ENCODE peak calls at places on chromosome 7, in four cellular contexts. B is osteocyte, G is HTR-8/SVneo, M is caudate nucleus. Y is an unnamed sample.
A peak's percentile ranks its signal among the peaks of the same experiment; 100 is the strongest.

GRCh38 chr7:129089521-129090212 is 34.8 kb upstream of the TNPO3 start:
- DNase-seq in B (no peak), G (no peak), M (no peak), Y (no peak)

GRCh38 chr7:105765846-105766245 is 110.6 kb downstream of the ATXN7L1 start:
- DNase-seq in M (no peak), G (no peak), B (no peak), Y (no peak)

GRCh38 chr7:42107484-42107883 is 129.5 kb downstream of the GLI3 start:
- DNase-seq in B (no peak), G (peak; percentile 64), M (no peak), Y (no peak)

GRCh38 chr7:82810558-82811259 is 352.0 kb downstream of the PCLO start:
- DNase-seq in M (peak; percentile 2), G (peak; percentile 15), B (no peak), Y (no peak)

GRCh38 chr7:655758-656157 is 70.7 kb upstream of the DNAAF5 start:
- DNase-seq in M (no peak), B (no peak), G (no peak), Y (no peak)

GRCh38 chr7:82019538-82019937 is 249.7 kb upstream of the HGF start:
- DNase-seq in B (no peak), G (no peak), M (no peak), Y (no peak)

GRCh38 chr7:43078794-43079193 is 33.7 kb upstream of the HECW1 start:
- DNase-seq in M (no peak), B (no peak), G (no peak), Y (no peak)

GRCh38 chr7:102321351-102322201 is 34.7 kb downstream of the SPDYE6 start:
- DNase-seq in G (no peak), M (no peak), B (no peak), Y (peak; percentile 65)

GRCh38 chr7:74138334-74138867 is 35.8 kb upstream of the EIF4H start:
- DNase-seq in M (no peak), G (no peak), B (no peak), Y (no peak)

GRCh38 chr7:1810961-1811849 is 141.1 kb downstream of the ELFN1 start:
- DNase-seq in B (peak; percentile 69), M (no peak), G (no peak), Y (no peak)

GRCh38 chr7:27351137-27351536 is 108.5 kb downstream of the EVX1 start:
- DNase-seq in M (no peak), B (no peak), G (no peak), Y (no peak)

GRCh38 chr7:151876899-151877777 is at the start of gene PRKAG2:
- DNase-seq in M (peak; percentile 54), B (no peak), G (peak; percentile 39), Y (peak; percentile 64)

GRCh38 chr7:17206354-17206905 is 92.0 kb upstream of the AHR start:
- DNase-seq in G (no peak), M (no peak), B (no peak), Y (no peak)

GRCh38 chr7:142767861-142768260 is 2.9 kb upstream of the PRSS2 start:
- DNase-seq in G (no peak), M (no peak), B (no peak), Y (no peak)

GRCh38 chr7:95758187-95758586 is 14.2 kb upstream of the DYNC1I1 start:
- DNase-seq in G (no peak), B (no peak), M (no peak), Y (no peak)

GRCh38 chr7:127782550-127783266 is 130.7 kb downstream of the SND1 start:
- DNase-seq in B (no peak), G (no peak), M (no peak), Y (no peak)

GRCh38 chr7:20260219-20260618 is 43.0 kb upstream of the MACC1 start:
- DNase-seq in B (no peak), G (no peak), M (no peak), Y (no peak)

GRCh38 chr7:71521506-71521905 is 389.6 kb downstream of the GALNT17 start:
- DNase-seq in B (no peak), G (no peak), M (no peak), Y (no peak)

GRCh38 chr7:43873300-43873699 is 4.0 kb upstream of the MRPS24 start:
- DNase-seq in B (no peak), M (no peak), G (peak; percentile 44), Y (no peak)

GRCh38 chr7:84194484-84195260 is at the start of gene SEMA3A:
- DNase-seq in G (no peak), M (peak; percentile 21), B (no peak), Y (peak; percentile 20)

GRCh38 chr7:21967500-21968099 is 21.9 kb upstream of the CDCA7L start:
- DNase-seq in M (no peak), B (no peak), G (no peak), Y (no peak)

GRCh38 chr7:47878662-47879061 is 69.6 kb downstream of the PKD1L1 start:
- DNase-seq in B (peak; percentile 65), G (no peak), M (no peak), Y (no peak)

GRCh38 chr7:105014725-105015630 is 973 bp downstream of the KMT2E start:
- DNase-seq in B (no peak), G (no peak), M (no peak), Y (no peak)

GRCh38 chr7:17680943-17681351 is 259.3 kb downstream of the SNX13 start:
- DNase-seq in M (no peak), B (no peak), G (no peak), Y (no peak)

GRCh38 chr7:101598981-101599681 is 30.0 kb downstream of the MYL10 start:
- DNase-seq in M (no peak), B (no peak), G (no peak), Y (no peak)

GRCh38 chr7:158413962-158414961 is 173.4 kb downstream of the PTPRN2 start:
- DNase-seq in B (no peak), G (no peak), M (peak; percentile 83), Y (no peak)

GRCh38 chr7:158126661-158127060 is 461.0 kb downstream of the PTPRN2 start:
- DNase-seq in M (no peak), B (no peak), G (no peak), Y (no peak)

GRCh38 chr7:157136372-157136771 is 2.4 kb upstream of the UBE3C start:
- DNase-seq in B (no peak), M (no peak), G (peak; percentile 32), Y (no peak)

GRCh38 chr7:121330053-121330833 is 1.4 kb downstream of the WNT16 start:
- DNase-seq in B (no peak), G (no peak), M (no peak), Y (peak; percentile 35)

GRCh38 chr7:100897111-100897608 is 1.5 kb upstream of the ACHE start:
- DNase-seq in B (no peak), M (peak; percentile 52), G (no peak), Y (peak; percentile 79)

GRCh38 chr7:108149119-108149518 is 19.0 kb upstream of the LAMB4 start:
- DNase-seq in G (no peak), M (no peak), B (no peak), Y (no peak)

GRCh38 chr7:106110238-106110560 is 1.9 kb downstream of the SYPL1 start:
- DNase-seq in B (no peak), G (no peak), M (no peak), Y (no peak)

GRCh38 chr7:73887762-73888161 is 26.8 kb downstream of the TMEM270 start:
- DNase-seq in B (no peak), M (no peak), G (no peak), Y (no peak)

GRCh38 chr7:27198871-27199801 is 755 bp downstream of the HOXA13 start:
- DNase-seq in M (no peak), G (no peak), B (peak; percentile 84), Y (peak; percentile 46)

GRCh38 chr7:11261470-11261869 is 287.8 kb downstream of the PHF14 start:
- DNase-seq in G (no peak), B (no peak), M (no peak), Y (no peak)

GRCh38 chr7:39592586-39592985 is 26.4 kb downstream of the YAE1 start:
- DNase-seq in M (no peak), G (no peak), B (no peak), Y (no peak)

GRCh38 chr7:93147358-93147757 is 827 bp downstream of the SAMD9L start:
- DNase-seq in G (peak; percentile 19), B (no peak), M (no peak), Y (no peak)

GRCh38 chr7:142612264-142612881 is 136.9 kb upstream of the PRSS1 start:
- DNase-seq in B (no peak), G (no peak), M (no peak), Y (no peak)